ENCODE peak calls at places on chromosome 1, in four cellular contexts. R is GM23248, K is mammary epithelial cell, D is K562. L is an unnamed sample.

GRCh38 chr1:41891403-41891896 is 27.3 kb downstream of the HIVEP3 start:
- DNase-seq in R (peak; percentile 49), K (peak; percentile 55), D (peak; percentile 56), L (no peak)

GRCh38 chr1:63674238-63674864 is 81.1 kb downstream of the PGM1 start:
- DNase-seq in R (peak; percentile 93), K (peak; percentile 85), D (peak; percentile 59), L (no peak)

GRCh38 chr1:181099152-181100014 is 10.9 kb downstream of the IER5 start:
- DNase-seq in R (peak; percentile 58), K (peak; percentile 96), D (no peak), L (peak; percentile 85)

GRCh38 chr1:32753532-32754281 is 51.1 kb upstream of the SYNC start:
- DNase-seq in R (peak; percentile 78), K (peak; percentile 77), D (peak; percentile 91), L (no peak)

GRCh38 chr1:90356101-90356500 is 361.0 kb downstream of the BARHL2 start:
- DNase-seq in R (no peak), K (no peak), D (no peak), L (no peak)

GRCh38 chr1:33007190-33008050 is 29.3 kb downstream of the AK2 start:
- DNase-seq in R (peak; percentile 96), K (peak; percentile 93), D (peak; percentile 69), L (peak; percentile 70)

GRCh38 chr1:46194641-46195179 is 3.5 kb downstream of the POMGNT1 start:
- DNase-seq in R (no peak), K (no peak), D (no peak), L (no peak)

GRCh38 chr1:160618763-160619274 is 28.0 kb downstream of the SLAMF1 start:
- DNase-seq in R (no peak), K (no peak), D (peak; percentile 33), L (no peak)

GRCh38 chr1:28971980-28972771 is 57.8 kb downstream of the EPB41 start:
- DNase-seq in R (peak; percentile 95), K (peak; percentile 79), D (no peak), L (peak; percentile 42)

GRCh38 chr1:33256701-33257387 is 552 bp downstream of the ZNF362 start:
- DNase-seq in R (peak; percentile 79), K (peak; percentile 66), D (no peak), L (no peak)

GRCh38 chr1:113745425-113745824 is 13.9 kb downstream of the PHTF1 start:
- DNase-seq in R (no peak), K (no peak), D (no peak), L (no peak)

GRCh38 chr1:81208441-81208840 is 592.3 kb upstream of the ADGRL2 start:
- DNase-seq in R (no peak), K (no peak), D (no peak), L (no peak)

GRCh38 chr1:231093158-231093922 is 53.3 kb upstream of the FAM89A start:
- DNase-seq in R (peak; percentile 4), K (no peak), D (peak; percentile 24), L (no peak)

GRCh38 chr1:89608627-89609338 is 24.1 kb upstream of the LRRC8C start:
- DNase-seq in R (no peak), K (peak; percentile 23), D (no peak), L (no peak)

GRCh38 chr1:151815716-151816327 is 10.6 kb upstream of the LINGO4 start:
- DNase-seq in R (no peak), K (no peak), D (no peak), L (no peak)

GRCh38 chr1:15966081-15966955 is 9.6 kb downstream of the ZBTB17 start:
- DNase-seq in R (peak; percentile 86), K (no peak), D (no peak), L (no peak)

GRCh38 chr1:226953175-226953800 is 13.2 kb downstream of the COQ8A start:
- DNase-seq in R (no peak), K (no peak), D (no peak), L (no peak)

GRCh38 chr1:182604128-182604834 is at the start of gene RGS16:
- DNase-seq in R (peak; percentile 94), K (peak; percentile 84), D (peak; percentile 93), L (no peak)

GRCh38 chr1:85275701-85276289 is 637 bp downstream of the BCL10 start:
- DNase-seq in R (peak; percentile 88), K (no peak), D (no peak), L (no peak)

GRCh38 chr1:21239181-21239580 is 51.1 kb downstream of the ECE1 start:
- DNase-seq in R (no peak), K (peak; percentile 60), D (no peak), L (no peak)

GRCh38 chr1:234570336-234570735 is 39.6 kb downstream of the IRF2BP2 start:
- DNase-seq in R (no peak), K (no peak), D (no peak), L (no peak)

GRCh38 chr1:17568014-17568413 is 28.5 kb downstream of the ARHGEF10L start:
- DNase-seq in R (no peak), K (no peak), D (no peak), L (no peak)

GRCh38 chr1:17569200-17570139 is 30.0 kb downstream of the ARHGEF10L start:
- DNase-seq in R (peak; percentile 91), K (peak; percentile 36), D (peak; percentile 71), L (no peak)

GRCh38 chr1:17572264-17572985 is 32.9 kb downstream of the ARHGEF10L start:
- DNase-seq in R (no peak), K (no peak), D (peak; percentile 19), L (no peak)

GRCh38 chr1:17567582-17567981 is 28.1 kb downstream of the ARHGEF10L start:
- DNase-seq in R (peak; percentile 88), K (no peak), D (no peak), L (no peak)

DNA sequence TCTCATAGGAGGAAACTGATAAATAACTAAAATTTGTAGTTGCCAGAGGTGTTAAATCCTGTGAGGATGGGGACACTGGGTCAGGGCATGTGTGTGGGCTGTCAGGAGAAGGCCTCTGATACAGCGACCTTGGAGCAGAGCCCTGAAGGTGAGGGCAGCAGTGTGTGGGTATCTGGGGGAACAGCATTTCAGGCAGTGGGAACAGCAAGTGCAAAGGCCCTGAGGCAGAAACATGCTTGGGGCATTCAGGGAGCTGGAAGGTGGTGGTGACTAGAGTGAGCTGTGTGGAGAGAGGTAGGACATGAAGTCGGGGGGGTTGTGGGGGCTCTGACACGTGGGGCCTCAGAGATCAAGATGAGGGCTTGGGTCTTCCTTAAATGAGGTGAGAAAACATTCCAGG is 30.7 kb downstream of the ARHGEF10L start:
- DNase-seq in R (no peak), K (no peak), D (no peak), L (no peak)
- H4K20me1 ChIP-seq in R (no peaks in the 10 kb centered on the region), K (no peaks in the 10 kb centered on the region), D (peaks cover 40% of the 10 kb centered on the region), L (no peaks in the 10 kb centered on the region)

GRCh38 chr1:23177438-23178380 is 9.1 kb upstream of the LUZP1 start:
- DNase-seq in R (peak; percentile 92), K (peak; percentile 69), D (peak; percentile 73), L (no peak)
- H3K9ac ChIP-seq in R (peak overlapping the region; percentile 85), K (peak overlapping the region; percentile 63), D (peak overlapping the region; percentile 92), L (peak overlapping the region; percentile 77)

DNA sequence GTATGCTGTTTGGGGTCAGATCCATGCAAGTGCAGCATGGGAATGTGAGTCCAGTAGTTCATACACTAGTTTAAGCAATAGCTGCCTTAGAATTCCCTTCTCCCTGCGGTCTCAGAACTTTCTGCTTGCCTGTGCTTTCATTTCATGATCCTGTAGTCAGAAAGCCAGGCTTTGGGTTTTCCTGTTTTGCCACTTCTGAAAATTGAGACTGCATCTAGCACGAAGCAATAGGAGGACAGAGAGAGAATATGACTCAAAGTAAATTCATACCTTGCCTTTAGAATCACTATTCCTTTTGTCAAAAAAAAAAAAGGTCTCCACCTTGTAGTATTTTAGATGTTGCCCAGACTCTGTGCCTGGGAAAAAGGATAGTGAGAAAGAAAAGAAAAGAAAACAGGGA is 161.2 kb upstream of the SNX7 start:
- DNase-seq in R (no peak), K (peak; percentile 12), D (no peak), L (no peak)
- H4K20me1 ChIP-seq in R (no peaks in the 10 kb centered on the region), K (no peaks in the 10 kb centered on the region), D (no peaks in the 10 kb centered on the region), L (no peaks in the 10 kb centered on the region)

GRCh38 chr1:155044812-155045690 is 6.1 kb upstream of the ADAM15 start:
- DNase-seq in R (peak; percentile 92), K (peak; percentile 55), D (peak; percentile 81), L (no peak)
- H3K9ac ChIP-seq in R (no peak overlapping the region), K (no peak overlapping the region), D (peak overlapping the region; percentile 59), L (no peak overlapping the region)

DNA sequence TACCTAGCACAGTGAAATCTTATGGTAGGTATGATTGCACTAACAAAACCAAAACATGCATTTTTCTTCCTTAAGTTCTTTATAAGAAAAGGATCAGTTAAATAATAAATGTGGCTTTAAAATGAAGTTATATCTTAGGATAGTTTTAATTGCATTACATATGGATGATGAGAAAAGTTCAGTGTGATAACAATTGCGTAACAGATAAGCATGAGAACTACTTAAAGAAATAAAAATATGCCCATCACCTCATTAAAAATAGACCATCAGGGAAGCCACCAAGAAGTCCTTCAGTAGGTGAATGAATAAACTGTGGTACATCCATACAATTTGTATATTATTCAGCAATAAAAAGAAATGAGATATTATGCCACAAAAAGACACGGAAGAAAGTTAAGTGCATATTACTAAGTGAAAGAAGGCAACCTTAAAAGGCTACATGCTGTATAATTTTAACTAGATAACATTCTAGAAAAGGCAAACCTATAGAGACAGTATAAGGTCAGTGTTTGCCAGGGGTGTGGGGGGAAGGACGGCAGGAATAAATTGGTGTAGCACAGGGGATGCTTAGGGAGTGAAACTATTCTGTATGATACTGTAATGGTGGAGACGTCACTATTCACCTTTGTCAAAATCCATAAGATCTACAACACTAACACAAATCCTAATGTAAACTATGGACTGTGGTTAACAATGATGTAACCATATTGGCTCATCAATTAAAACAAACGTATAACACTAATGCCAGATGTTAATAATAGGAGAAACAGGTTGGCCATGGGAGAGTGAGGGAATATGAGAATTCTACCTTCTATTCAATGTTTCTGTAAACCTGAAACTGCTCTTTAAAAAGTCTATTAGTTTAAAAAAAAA is 42.9 kb downstream of the MPZL1 start:
- DNase-seq in R (no peak), K (no peak), D (no peak), L (no peak)
- H4K20me1 ChIP-seq in R (peaks cover 23% of the 10 kb centered on the region), K (no peaks in the 10 kb centered on the region), D (no peaks in the 10 kb centered on the region), L (peaks cover 16% of the 10 kb centered on the region)

GRCh38 chr1:38990401-38990745 is 703 bp upstream of the AKIRIN1 start:
- DNase-seq in R (peak; percentile 59), K (peak; percentile 11), D (no peak), L (no peak)
- H3K9ac ChIP-seq in R (peak overlapping the region; percentile 98), K (no peak overlapping the region), D (peak overlapping the region; percentile 90), L (peak overlapping the region; percentile 89)

GRCh38 chr1:30975217-30975616 is 66.7 kb upstream of the SDC3 start:
- DNase-seq in R (no peak), K (no peak), D (no peak), L (no peak)

GRCh38 chr1:30974536-30974935 is 66.0 kb upstream of the SDC3 start:
- DNase-seq in R (no peak), K (no peak), D (no peak), L (no peak)

GRCh38 chr1:30977105-30977504 is 68.5 kb upstream of the SDC3 start:
- DNase-seq in R (peak; percentile 64), K (peak; percentile 21), D (no peak), L (no peak)

GRCh38 chr1:30976143-30976542 is 67.6 kb upstream of the SDC3 start:
- DNase-seq in R (peak; percentile 75), K (no peak), D (no peak), L (no peak)

GRCh38 chr1:30977511-30977910 is 69.0 kb upstream of the SDC3 start:
- DNase-seq in R (no peak), K (no peak), D (no peak), L (no peak)
- H4K20me1 ChIP-seq in R (peaks cover 15% of the 10 kb centered on the region), K (peaks cover 3% of the 10 kb centered on the region), D (no peaks in the 10 kb centered on the region), L (peaks cover 9% of the 10 kb centered on the region)

GRCh38 chr1:53371851-53372250 is 44.0 kb upstream of the LRP8 start:
- DNase-seq in R (no peak), K (no peak), D (no peak), L (no peak)
- H3K9ac ChIP-seq in R (no peak overlapping the region), K (no peak overlapping the region), D (no peak overlapping the region), L (no peak overlapping the region)

L was measured in keratinocyte.